ENCODE peak calls at places on chromosome 11, in nine cellular contexts. One of them, this sample, is unnamed.

GRCh38 chr11:65588199-65589054 is 7.2 kb downstream of the KCNK7 start:
- DNase-seq in EH: peak
- DNase-seq in stimulated activated CD4-positive, alpha-beta T cell treated with anti-CD3 and anti-CD28 coated beads, Interleukin-15, amount 100 ng/mL, for 24 hours: peak
- DNase-seq in CD4-positive, CD25-positive, alpha-beta regulatory T cell: peak
- DNase-seq in brain microvascular endothelial cell: no peak
- DNase-seq in iris pigment epithelial cell: peak
- DNase-seq in glomerular endothelial cell: no peak
- DNase-seq in left ventricle myocardium superior: peak
- DNase-seq in HEK293T: peak
- DNase-seq in this sample: peak

GRCh38 chr11:35420371-35420770 is 1.0 kb upstream of the SLC1A2 start:
- DNase-seq in left ventricle myocardium superior: no peak
- DNase-seq in stimulated activated CD4-positive, alpha-beta T cell treated with anti-CD3 and anti-CD28 coated beads, Interleukin-15, amount 100 ng/mL, for 24 hours: peak
- DNase-seq in HEK293T: no peak
- DNase-seq in iris pigment epithelial cell: peak
- DNase-seq in EH: no peak
- DNase-seq in glomerular endothelial cell: no peak
- DNase-seq in brain microvascular endothelial cell: no peak
- DNase-seq in CD4-positive, CD25-positive, alpha-beta regulatory T cell: no peak
- DNase-seq in this sample: no peak

GRCh38 chr11:17930544-17931144 is 82.2 kb downstream of the SERGEF start:
- DNase-seq in glomerular endothelial cell: no peak
- DNase-seq in HEK293T: no peak
- DNase-seq in left ventricle myocardium superior: no peak
- DNase-seq in stimulated activated CD4-positive, alpha-beta T cell treated with anti-CD3 and anti-CD28 coated beads, Interleukin-15, amount 100 ng/mL, for 24 hours: no peak
- DNase-seq in EH: no peak
- DNase-seq in brain microvascular endothelial cell: no peak
- DNase-seq in CD4-positive, CD25-positive, alpha-beta regulatory T cell: no peak
- DNase-seq in iris pigment epithelial cell: no peak
- DNase-seq in this sample: no peak

GRCh38 chr11:118988280-118988679 is 9.7 kb upstream of the CENATAC start:
- DNase-seq in stimulated activated CD4-positive, alpha-beta T cell treated with anti-CD3 and anti-CD28 coated beads, Interleukin-15, amount 100 ng/mL, for 24 hours: no peak
- DNase-seq in brain microvascular endothelial cell: no peak
- DNase-seq in CD4-positive, CD25-positive, alpha-beta regulatory T cell: no peak
- DNase-seq in EH: no peak
- DNase-seq in glomerular endothelial cell: no peak
- DNase-seq in HEK293T: no peak
- DNase-seq in left ventricle myocardium superior: no peak
- DNase-seq in iris pigment epithelial cell: no peak
- DNase-seq in this sample: no peak

GRCh38 chr11:73227571-73228211 is 9.6 kb downstream of the P2RY2 start:
- DNase-seq in glomerular endothelial cell: no peak
- DNase-seq in stimulated activated CD4-positive, alpha-beta T cell treated with anti-CD3 and anti-CD28 coated beads, Interleukin-15, amount 100 ng/mL, for 24 hours: no peak
- DNase-seq in left ventricle myocardium superior: no peak
- DNase-seq in CD4-positive, CD25-positive, alpha-beta regulatory T cell: no peak
- DNase-seq in iris pigment epithelial cell: no peak
- DNase-seq in brain microvascular endothelial cell: no peak
- DNase-seq in HEK293T: no peak
- DNase-seq in EH: no peak
- DNase-seq in this sample: peak

GRCh38 chr11:1196516-1197391 is 26.1 kb upstream of the MUC5B start:
- DNase-seq in stimulated activated CD4-positive, alpha-beta T cell treated with anti-CD3 and anti-CD28 coated beads, Interleukin-15, amount 100 ng/mL, for 24 hours: no peak
- DNase-seq in EH: no peak
- DNase-seq in iris pigment epithelial cell: no peak
- DNase-seq in glomerular endothelial cell: no peak
- DNase-seq in CD4-positive, CD25-positive, alpha-beta regulatory T cell: no peak
- DNase-seq in left ventricle myocardium superior: peak
- DNase-seq in HEK293T: no peak
- DNase-seq in brain microvascular endothelial cell: no peak
- DNase-seq in this sample: peak

GRCh38 chr11:19453893-19454292 is 213.1 kb upstream of the E2F8 start:
- DNase-seq in left ventricle myocardium superior: no peak
- DNase-seq in glomerular endothelial cell: no peak
- DNase-seq in CD4-positive, CD25-positive, alpha-beta regulatory T cell: no peak
- DNase-seq in EH: no peak
- DNase-seq in HEK293T: no peak
- DNase-seq in iris pigment epithelial cell: peak
- DNase-seq in brain microvascular endothelial cell: peak
- DNase-seq in stimulated activated CD4-positive, alpha-beta T cell treated with anti-CD3 and anti-CD28 coated beads, Interleukin-15, amount 100 ng/mL, for 24 hours: no peak
- DNase-seq in this sample: no peak

GRCh38 chr11:118608268-118609214 is 1.1 kb downstream of the PHLDB1 start:
- DNase-seq in EH: peak
- DNase-seq in brain microvascular endothelial cell: peak
- DNase-seq in left ventricle myocardium superior: peak
- DNase-seq in HEK293T: peak
- DNase-seq in CD4-positive, CD25-positive, alpha-beta regulatory T cell: peak
- DNase-seq in iris pigment epithelial cell: peak
- DNase-seq in glomerular endothelial cell: no peak
- DNase-seq in stimulated activated CD4-positive, alpha-beta T cell treated with anti-CD3 and anti-CD28 coated beads, Interleukin-15, amount 100 ng/mL, for 24 hours: peak
- DNase-seq in this sample: peak

GRCh38 chr11:2536440-2536989 is 91.7 kb downstream of the KCNQ1 start:
- DNase-seq in stimulated activated CD4-positive, alpha-beta T cell treated with anti-CD3 and anti-CD28 coated beads, Interleukin-15, amount 100 ng/mL, for 24 hours: no peak
- DNase-seq in iris pigment epithelial cell: no peak
- DNase-seq in CD4-positive, CD25-positive, alpha-beta regulatory T cell: no peak
- DNase-seq in EH: no peak
- DNase-seq in glomerular endothelial cell: no peak
- DNase-seq in HEK293T: no peak
- DNase-seq in left ventricle myocardium superior: peak
- DNase-seq in brain microvascular endothelial cell: no peak
- DNase-seq in this sample: no peak

GRCh38 chr11:126719740-126720139 is 280.8 kb downstream of the KIRREL3 start:
- DNase-seq in EH: no peak
- DNase-seq in iris pigment epithelial cell: no peak
- DNase-seq in CD4-positive, CD25-positive, alpha-beta regulatory T cell: no peak
- DNase-seq in left ventricle myocardium superior: no peak
- DNase-seq in brain microvascular endothelial cell: no peak
- DNase-seq in stimulated activated CD4-positive, alpha-beta T cell treated with anti-CD3 and anti-CD28 coated beads, Interleukin-15, amount 100 ng/mL, for 24 hours: no peak
- DNase-seq in HEK293T: no peak
- DNase-seq in glomerular endothelial cell: no peak
- DNase-seq in this sample: no peak

GRCh38 chr11:6623391-6624363 is 4.5 kb upstream of the TPP1 start:
- DNase-seq in EH: no peak
- DNase-seq in HEK293T: no peak
- DNase-seq in left ventricle myocardium superior: no peak
- DNase-seq in CD4-positive, CD25-positive, alpha-beta regulatory T cell: no peak
- DNase-seq in glomerular endothelial cell: no peak
- DNase-seq in brain microvascular endothelial cell: no peak
- DNase-seq in iris pigment epithelial cell: no peak
- DNase-seq in stimulated activated CD4-positive, alpha-beta T cell treated with anti-CD3 and anti-CD28 coated beads, Interleukin-15, amount 100 ng/mL, for 24 hours: no peak
- DNase-seq in this sample: no peak

GRCh38 chr11:69744435-69744834 is 30.7 kb downstream of the FGF4 start:
- DNase-seq in brain microvascular endothelial cell: peak
- DNase-seq in left ventricle myocardium superior: no peak
- DNase-seq in CD4-positive, CD25-positive, alpha-beta regulatory T cell: no peak
- DNase-seq in glomerular endothelial cell: peak
- DNase-seq in HEK293T: no peak
- DNase-seq in stimulated activated CD4-positive, alpha-beta T cell treated with anti-CD3 and anti-CD28 coated beads, Interleukin-15, amount 100 ng/mL, for 24 hours: no peak
- DNase-seq in iris pigment epithelial cell: peak
- DNase-seq in EH: peak
- DNase-seq in this sample: peak

GRCh38 chr11:69884751-69885150 is 65.5 kb upstream of the FGF3 start:
- DNase-seq in CD4-positive, CD25-positive, alpha-beta regulatory T cell: no peak
- DNase-seq in stimulated activated CD4-positive, alpha-beta T cell treated with anti-CD3 and anti-CD28 coated beads, Interleukin-15, amount 100 ng/mL, for 24 hours: no peak
- DNase-seq in iris pigment epithelial cell: no peak
- DNase-seq in EH: no peak
- DNase-seq in brain microvascular endothelial cell: no peak
- DNase-seq in left ventricle myocardium superior: no peak
- DNase-seq in HEK293T: no peak
- DNase-seq in glomerular endothelial cell: no peak
- DNase-seq in this sample: no peak

GRCh38 chr11:65290448-65291165 is 24.1 kb upstream of the CDC42EP2 start:
- DNase-seq in brain microvascular endothelial cell: peak
- DNase-seq in HEK293T: no peak
- DNase-seq in CD4-positive, CD25-positive, alpha-beta regulatory T cell: no peak
- DNase-seq in glomerular endothelial cell: no peak
- DNase-seq in left ventricle myocardium superior: peak
- DNase-seq in stimulated activated CD4-positive, alpha-beta T cell treated with anti-CD3 and anti-CD28 coated beads, Interleukin-15, amount 100 ng/mL, for 24 hours: no peak
- DNase-seq in EH: peak
- DNase-seq in iris pigment epithelial cell: peak
- DNase-seq in this sample: peak

GRCh38 chr11:65148657-65149056 is 14.3 kb upstream of the SYVN1 start:
- DNase-seq in iris pigment epithelial cell: no peak
- DNase-seq in HEK293T: no peak
- DNase-seq in stimulated activated CD4-positive, alpha-beta T cell treated with anti-CD3 and anti-CD28 coated beads, Interleukin-15, amount 100 ng/mL, for 24 hours: no peak
- DNase-seq in left ventricle myocardium superior: no peak
- DNase-seq in brain microvascular endothelial cell: no peak
- DNase-seq in CD4-positive, CD25-positive, alpha-beta regulatory T cell: no peak
- DNase-seq in EH: no peak
- DNase-seq in glomerular endothelial cell: no peak
- DNase-seq in this sample: no peak

GRCh38 chr11:56994532-56994931 is 5.8 kb downstream of the OR5AK2 start:
- DNase-seq in HEK293T: no peak
- DNase-seq in EH: no peak
- DNase-seq in glomerular endothelial cell: no peak
- DNase-seq in brain microvascular endothelial cell: no peak
- DNase-seq in stimulated activated CD4-positive, alpha-beta T cell treated with anti-CD3 and anti-CD28 coated beads, Interleukin-15, amount 100 ng/mL, for 24 hours: no peak
- DNase-seq in CD4-positive, CD25-positive, alpha-beta regulatory T cell: no peak
- DNase-seq in left ventricle myocardium superior: no peak
- DNase-seq in iris pigment epithelial cell: no peak
- DNase-seq in this sample: no peak

GRCh38 chr11:74756571-74756970 is 7.9 kb downstream of the RNF169 start:
- DNase-seq in CD4-positive, CD25-positive, alpha-beta regulatory T cell: no peak
- DNase-seq in left ventricle myocardium superior: no peak
- DNase-seq in HEK293T: no peak
- DNase-seq in iris pigment epithelial cell: peak
- DNase-seq in EH: no peak
- DNase-seq in glomerular endothelial cell: no peak
- DNase-seq in brain microvascular endothelial cell: no peak
- DNase-seq in stimulated activated CD4-positive, alpha-beta T cell treated with anti-CD3 and anti-CD28 coated beads, Interleukin-15, amount 100 ng/mL, for 24 hours: no peak
- DNase-seq in this sample: no peak

GRCh38 chr11:72081856-72082255 is 1.2 kb downstream of the LRRC51 start:
- DNase-seq in brain microvascular endothelial cell: no peak
- DNase-seq in glomerular endothelial cell: no peak
- DNase-seq in CD4-positive, CD25-positive, alpha-beta regulatory T cell: no peak
- DNase-seq in stimulated activated CD4-positive, alpha-beta T cell treated with anti-CD3 and anti-CD28 coated beads, Interleukin-15, amount 100 ng/mL, for 24 hours: no peak
- DNase-seq in left ventricle myocardium superior: no peak
- DNase-seq in HEK293T: no peak
- DNase-seq in iris pigment epithelial cell: no peak
- DNase-seq in EH: no peak
- DNase-seq in this sample: no peak

GRCh38 chr11:102361100-102362021 is 14.3 kb downstream of the BIRC2 start:
- DNase-seq in glomerular endothelial cell: no peak
- DNase-seq in stimulated activated CD4-positive, alpha-beta T cell treated with anti-CD3 and anti-CD28 coated beads, Interleukin-15, amount 100 ng/mL, for 24 hours: peak
- DNase-seq in EH: no peak
- DNase-seq in CD4-positive, CD25-positive, alpha-beta regulatory T cell: peak
- DNase-seq in left ventricle myocardium superior: no peak
- DNase-seq in HEK293T: no peak
- DNase-seq in brain microvascular endothelial cell: no peak
- DNase-seq in iris pigment epithelial cell: peak
- DNase-seq in this sample: no peak

GRCh38 chr11:117816151-117816741 is 8.3 kb downstream of the FXYD2 start:
- DNase-seq in EH: peak
- DNase-seq in CD4-positive, CD25-positive, alpha-beta regulatory T cell: no peak
- DNase-seq in brain microvascular endothelial cell: peak
- DNase-seq in iris pigment epithelial cell: peak
- DNase-seq in HEK293T: peak
- DNase-seq in glomerular endothelial cell: no peak
- DNase-seq in left ventricle myocardium superior: no peak
- DNase-seq in stimulated activated CD4-positive, alpha-beta T cell treated with anti-CD3 and anti-CD28 coated beads, Interleukin-15, amount 100 ng/mL, for 24 hours: no peak
- DNase-seq in this sample: peak

GRCh38 chr11:30244255-30244654 is 13.4 kb downstream of the FSHB start:
- DNase-seq in brain microvascular endothelial cell: peak
- DNase-seq in EH: peak
- DNase-seq in HEK293T: no peak
- DNase-seq in CD4-positive, CD25-positive, alpha-beta regulatory T cell: no peak
- DNase-seq in iris pigment epithelial cell: peak
- DNase-seq in left ventricle myocardium superior: no peak
- DNase-seq in stimulated activated CD4-positive, alpha-beta T cell treated with anti-CD3 and anti-CD28 coated beads, Interleukin-15, amount 100 ng/mL, for 24 hours: no peak
- DNase-seq in glomerular endothelial cell: no peak
- DNase-seq in this sample: no peak

GRCh38 chr11:117607449-117607848 is 189.6 kb downstream of the DSCAML1 start:
- DNase-seq in glomerular endothelial cell: no peak
- DNase-seq in left ventricle myocardium superior: no peak
- DNase-seq in EH: no peak
- DNase-seq in stimulated activated CD4-positive, alpha-beta T cell treated with anti-CD3 and anti-CD28 coated beads, Interleukin-15, amount 100 ng/mL, for 24 hours: no peak
- DNase-seq in HEK293T: no peak
- DNase-seq in CD4-positive, CD25-positive, alpha-beta regulatory T cell: no peak
- DNase-seq in iris pigment epithelial cell: no peak
- DNase-seq in brain microvascular endothelial cell: no peak
- DNase-seq in this sample: no peak